ENCODE peak calls at places on chromosomes 3 and 15, in six cellular contexts. M is lower lobe of right lung, Z is fibroblast of the aortic adventitia, H is A673, J is cardiac fibroblast, G is brain microvascular endothelial cell. N is an unnamed sample.

GRCh38 chr3:172272699-172273098 is 175.6 kb downstream of the GHSR start:
- DNase-seq in M (no peak), Z (peak), H (peak), J (peak), G (no peak), N (no peak)

GRCh38 chr3:141546586-141546985 is 59.8 kb downstream of the RASA2 start:
- DNase-seq in M (no peak), Z (no peak), H (no peak), J (no peak), G (no peak), N (no peak)

GRCh38 chr15:76529911-76530310 is 193.3 kb downstream of the ISL2 start:
- DNase-seq in M (no peak), Z (no peak), H (no peak), J (peak), G (peak), N (no peak)

GRCh38 chr3:126922466-126922865 is 60.4 kb upstream of the PLXNA1 start:
- DNase-seq in M (no peak), Z (no peak), H (no peak), J (no peak), G (no peak), N (no peak)

GRCh38 chr15:62469874-62470688 is 305.0 kb upstream of the C2CD4B start:
- DNase-seq in M (no peak), Z (peak), H (no peak), J (peak), G (peak), N (peak)

GRCh38 chr3:23807161-23808015 is 1.6 kb downstream of the UBE2E1 start:
- DNase-seq in M (no peak), Z (peak), H (peak), J (peak), G (no peak), N (no peak)

GRCh38 chr3:193614430-193614829 is 21.4 kb downstream of the OPA1 start:
- DNase-seq in M (no peak), Z (no peak), H (no peak), J (peak), G (no peak), N (no peak)

GRCh38 chr15:81118361-81118760 is 15.7 kb upstream of the CFAP161 start:
- DNase-seq in M (no peak), Z (no peak), H (no peak), J (no peak), G (no peak), N (no peak)

GRCh38 chr3:130392266-130392665 is 46.8 kb downstream of the COL6A5 start:
- DNase-seq in M (no peak), Z (no peak), H (no peak), J (no peak), G (no peak), N (no peak)

GRCh38 chr15:62711691-62712454 is 330.7 kb upstream of the TPM1 start:
- DNase-seq in M (no peak), Z (peak), H (no peak), J (peak), G (no peak), N (no peak)

GRCh38 chr15:39285663-39286062 is 295.2 kb upstream of the THBS1 start:
- DNase-seq in M (no peak), Z (no peak), H (no peak), J (no peak), G (no peak), N (no peak)

GRCh38 chr3:166270428-166270827 is 433.2 kb upstream of the BCHE start:
- DNase-seq in M (no peak), Z (no peak), H (no peak), J (no peak), G (no peak), N (peak)

GRCh38 chr15:80275946-80276345 is 23.9 kb upstream of the CTXND1 start:
- DNase-seq in M (no peak), Z (peak), H (no peak), J (peak), G (peak), N (no peak)

DNA sequence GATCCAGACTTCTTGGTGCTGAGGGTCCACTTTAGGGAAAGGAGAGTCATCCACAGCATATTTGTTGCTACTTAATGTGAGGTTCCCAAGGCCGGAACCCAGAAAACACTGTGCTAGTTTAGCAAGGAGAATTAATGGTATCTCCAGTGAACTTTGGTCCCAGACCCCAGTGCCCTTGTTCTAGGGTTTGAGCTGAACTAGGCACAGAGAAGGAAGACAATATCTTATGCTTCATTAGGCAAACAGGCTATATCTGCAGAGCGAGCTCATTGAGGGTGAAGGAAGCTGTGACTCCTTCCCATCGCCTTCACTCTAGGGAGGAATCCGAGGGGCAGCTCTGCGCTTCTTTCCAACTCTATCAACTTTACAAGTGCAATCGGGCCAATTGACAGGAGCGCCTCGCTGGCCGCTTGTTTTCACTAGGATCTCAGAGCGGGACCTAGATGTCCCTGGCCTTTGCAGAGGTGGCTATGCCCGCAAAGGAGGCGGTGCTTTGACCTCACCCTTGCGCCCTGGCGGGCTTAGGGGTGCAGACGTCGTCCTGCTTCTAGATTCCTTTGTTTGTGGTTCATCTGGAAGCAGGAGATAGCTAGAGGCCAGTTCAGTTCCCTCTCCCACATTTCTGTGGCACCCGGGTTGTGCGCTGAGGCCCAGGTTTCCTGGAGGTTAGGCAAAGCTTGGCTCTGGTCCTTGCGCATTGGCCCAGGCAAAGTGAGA is 1.0 kb downstream of the PPM1L start:
- DNase-seq in M (no peak), Z (no peak), H (no peak), J (no peak), G (no peak), N (no peak)
- H3K4me3 ChIP-seq in M (peak), Z (no peak), H (peak), J (no peak), G (peak), N (no peak)

GRCh38 chr3:169668081-169668956 is 4.8 kb upstream of the MECOM start:
- DNase-seq in M (peak), Z (peak), H (peak), J (peak), G (no peak), N (no peak)
- H3K4me3 ChIP-seq in M (peak), Z (peak), H (peak), J (peak), G (peak), N (peak)

GRCh38 chr3:64266983-64267382 is 41.7 kb upstream of the PRICKLE2 start:
- DNase-seq in M (no peak), Z (peak), H (no peak), J (peak), G (no peak), N (no peak)
- H3K4me3 ChIP-seq in M (peak), Z (peak), H (no peak), J (peak), G (peak), N (peak)

GRCh38 chr15:90558182-90558581 is 28.5 kb downstream of the CRTC3 start:
- DNase-seq in M (no peak), Z (no peak), H (no peak), J (no peak), G (no peak), N (no peak)
- H3K4me3 ChIP-seq in M (no peak), Z (no peak), H (no peak), J (no peak), G (no peak), N (no peak)

DNA sequence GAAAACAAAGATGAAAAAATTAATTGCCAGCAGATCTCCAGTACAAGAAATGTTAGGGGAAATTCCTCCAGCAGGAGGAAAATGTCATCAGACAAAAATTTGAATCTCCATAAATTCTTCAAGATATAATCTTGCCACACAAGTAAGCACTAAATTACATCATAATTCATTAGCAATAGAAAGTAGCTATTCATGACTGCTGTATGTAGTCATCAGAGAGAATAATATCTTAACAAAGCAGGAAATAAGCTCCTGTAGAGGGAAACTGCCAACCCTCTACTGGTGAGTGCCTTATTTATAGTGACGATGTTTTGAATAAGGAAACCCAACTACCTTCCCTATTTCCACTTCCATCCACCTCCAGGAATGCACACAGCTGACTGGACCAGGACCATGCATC is 15.8 kb upstream of the SLC27A2 start:
- DNase-seq in M (no peak), Z (peak), H (peak), J (peak), G (peak), N (peak)
- H3K4me3 ChIP-seq in M (no peak), Z (no peak), H (no peak), J (no peak), G (no peak), N (no peak)

DNA sequence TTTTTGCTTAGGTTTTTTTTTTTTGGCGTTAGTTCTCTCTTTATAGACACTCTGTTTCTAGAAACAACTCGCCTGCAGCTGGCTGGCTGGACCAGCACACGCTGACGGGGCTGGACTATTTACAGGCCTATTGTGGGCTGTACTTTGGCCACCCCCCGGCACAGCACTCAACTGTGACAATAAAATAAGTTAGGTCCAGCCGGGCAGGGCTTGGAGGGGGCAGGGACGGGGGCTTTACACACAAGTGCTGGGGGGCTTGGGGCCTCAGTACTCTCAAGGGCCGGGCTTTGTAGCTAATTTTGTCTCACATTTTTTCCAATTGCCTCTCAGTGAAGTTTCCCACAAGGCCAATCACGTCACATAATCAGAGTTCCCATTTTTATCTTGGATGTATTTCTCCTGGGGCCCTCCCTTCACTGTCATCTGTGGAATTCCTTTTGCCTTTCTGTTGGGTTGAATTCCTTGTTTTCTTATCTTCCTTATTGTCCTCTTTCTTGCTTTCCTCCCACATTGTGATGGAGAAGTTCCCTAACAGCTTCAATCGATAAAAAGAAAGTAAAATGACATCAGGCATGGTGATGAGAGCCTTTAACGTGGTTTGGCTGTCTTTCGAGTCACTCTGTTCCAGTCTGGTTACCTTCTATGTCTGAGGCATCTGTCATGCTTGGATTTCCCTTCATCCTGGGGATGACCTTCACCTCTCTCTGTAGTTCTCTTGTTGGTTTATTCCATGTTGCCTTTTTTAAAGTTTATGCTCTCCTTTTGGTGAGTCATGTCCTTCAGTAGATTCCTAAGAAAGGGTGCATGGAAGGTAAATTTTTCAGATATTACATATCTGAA is 44.1 kb upstream of the CMTM7 start:
- DNase-seq in M (no peak), Z (peak), H (no peak), J (peak), G (no peak), N (no peak)
- H3K4me3 ChIP-seq in M (no peak), Z (no peak), H (no peak), J (no peak), G (no peak), N (no peak)

N was measured in AG04450.